ENCODE peak calls at places on chromosomes 6 and 20, in ten cellular contexts. O is astrocyte of the cerebellum, S is GM12865, H is endothelial cell, D is iPS-NIHi11, E is type B pancreatic cell, M is skeletal muscle cell, F is heart left ventricle, X is pancreas, Z is upper lobe of right lung. A is an unnamed sample.

GRCh38 chr6:108163267-108163643 is 2.6 kb upstream of the NR2E1 start:
- DNase-seq in O (no peak), S (no peak), H (no peak), D (no peak), E (no peak), M (no peak), F (no peak), X (no peak), Z (no peak), A (no peak)

GRCh38 chr6:144219056-144219685 is 66.0 kb upstream of the UTRN start:
- DNase-seq in O (peak; percentile 31), S (peak; percentile 65), H (no peak), D (peak; percentile 36), E (no peak), M (peak; percentile 23), F (no peak), X (no peak), Z (no peak), A (peak; percentile 58)

GRCh38 chr6:52152692-52153091 is 33.5 kb upstream of the IL17A start:
- DNase-seq in O (no peak), S (no peak), H (no peak), D (peak; percentile 33), E (no peak), M (no peak), F (no peak), X (no peak), Z (no peak), A (no peak)

GRCh38 chr20:57498425-57499400 is 26.2 kb downstream of the CTCFL start:
- DNase-seq in O (no peak), S (peak; percentile 70), H (peak; percentile 51), D (no peak), E (no peak), M (peak; percentile 3), F (no peak), X (no peak), Z (no peak), A (no peak)

GRCh38 chr6:107830060-107830459 is 5.9 kb upstream of the SCML4 start:
- DNase-seq in O (no peak), S (no peak), H (no peak), D (no peak), E (no peak), M (no peak), F (no peak), X (no peak), Z (no peak), A (no peak)

GRCh38 chr6:129774697-129775447 is 64.9 kb upstream of the ARHGAP18 start:
- DNase-seq in O (peak; percentile 69), S (peak; percentile 69), H (peak; percentile 81), D (peak; percentile 77), E (peak; percentile 72), M (no peak), F (peak; percentile 69), X (peak; percentile 72), Z (peak; percentile 70), A (peak; percentile 34)

GRCh38 chr6:27188206-27188884 is 59.2 kb upstream of the PRSS16 start:
- DNase-seq in O (peak; percentile 59), S (peak; percentile 82), H (peak; percentile 55), D (peak; percentile 74), E (no peak), M (no peak), F (peak; percentile 28), X (peak; percentile 53), Z (peak; percentile 77), A (peak; percentile 70)

GRCh38 chr6:118750143-118750542 is 98.8 kb upstream of the CEP85L start:
- DNase-seq in O (no peak), S (peak; percentile 6), H (no peak), D (no peak), E (no peak), M (no peak), F (no peak), X (no peak), Z (no peak), A (no peak)

GRCh38 chr20:14067631-14068030 is 72.3 kb downstream of the MACROD2 start:
- DNase-seq in O (no peak), S (no peak), H (no peak), D (no peak), E (no peak), M (no peak), F (no peak), X (no peak), Z (no peak), A (no peak)

GRCh38 chr20:32839227-32839981 is 19.3 kb upstream of the EFCAB8 start:
- DNase-seq in O (no peak), S (peak; percentile 29), H (no peak), D (no peak), E (no peak), M (no peak), F (no peak), X (no peak), Z (no peak), A (no peak)

GRCh38 chr6:90078513-90079289 is 184.4 kb downstream of the GJA10 start:
- DNase-seq in O (no peak), S (no peak), H (no peak), D (no peak), E (no peak), M (no peak), F (no peak), X (no peak), Z (no peak), A (no peak)

GRCh38 chr20:5910192-5910591 is 40.1 kb downstream of the TRMT6 start:
- DNase-seq in O (no peak), S (no peak), H (no peak), D (no peak), E (no peak), M (no peak), F (no peak), X (no peak), Z (no peak), A (no peak)

GRCh38 chr6:107629545-107630147 is 139.7 kb downstream of the SOBP start:
- DNase-seq in O (no peak), S (no peak), H (no peak), D (no peak), E (no peak), M (no peak), F (no peak), X (no peak), Z (no peak), A (no peak)

GRCh38 chr6:137764464-137764863 is 102.6 kb upstream of the TNFAIP3 start:
- DNase-seq in O (peak; percentile 6), S (no peak), H (no peak), D (no peak), E (no peak), M (peak; percentile 79), F (no peak), X (no peak), Z (no peak), A (no peak)

GRCh38 chr6:161104966-161105365 is 113.4 kb downstream of the MAP3K4 start:
- DNase-seq in O (no peak), S (no peak), H (no peak), D (no peak), E (no peak), M (no peak), F (no peak), X (no peak), Z (no peak), A (no peak)

GRCh38 chr6:121506761-121507754 is 71.6 kb downstream of the GJA1 start:
- DNase-seq in O (no peak), S (no peak), H (no peak), D (no peak), E (no peak), M (no peak), F (no peak), X (no peak), Z (no peak), A (no peak)

GRCh38 chr6:159973951-159974350 is 5.1 kb downstream of the IGF2R start:
- DNase-seq in O (no peak), S (peak; percentile 64), H (no peak), D (no peak), E (no peak), M (peak; percentile 82), F (no peak), X (no peak), Z (no peak), A (no peak)

GRCh38 chr6:73713426-73714147 is 17.6 kb downstream of the CD109 start:
- DNase-seq in O (no peak), S (no peak), H (no peak), D (no peak), E (no peak), M (no peak), F (no peak), X (no peak), Z (no peak), A (no peak)

GRCh38 chr6:16950825-16951495 is 150.9 kb upstream of the STMND1 start:
- DNase-seq in O (no peak), S (no peak), H (no peak), D (no peak), E (no peak), M (no peak), F (no peak), X (no peak), Z (no peak), A (no peak)

GRCh38 chr20:41006126-41006935 is 22.3 kb upstream of the TOP1 start:
- DNase-seq in O (no peak), S (no peak), H (no peak), D (no peak), E (no peak), M (no peak), F (no peak), X (no peak), Z (no peak), A (no peak)

GRCh38 chr6:56416247-56416646 is 168.9 kb upstream of the COL21A1 start:
- DNase-seq in O (peak; percentile 39), S (no peak), H (no peak), D (no peak), E (no peak), M (no peak), F (no peak), X (no peak), Z (no peak), A (no peak)

GRCh38 chr6:44462335-44462734 is 74.8 kb downstream of the CDC5L start:
- DNase-seq in O (no peak), S (no peak), H (no peak), D (no peak), E (no peak), M (no peak), F (no peak), X (no peak), Z (no peak), A (no peak)

GRCh38 chr20:59006864-59007757 is at the start of gene CTSZ:
- DNase-seq in O (no peak), S (peak; percentile 80), H (peak; percentile 60), D (peak; percentile 96), E (no peak), M (no peak), F (peak; percentile 82), X (peak; percentile 41), Z (peak; percentile 91), A (peak; percentile 83)

GRCh38 chr6:158605266-158605878 is 39.2 kb downstream of the DYNLT1 start:
- DNase-seq in O (peak; percentile 67), S (peak; percentile 68), H (peak; percentile 79), D (peak; percentile 82), E (peak; percentile 73), M (peak; percentile 23), F (no peak), X (peak; percentile 63), Z (no peak), A (peak; percentile 72)

GRCh38 chr20:24211972-24212371 is 223.4 kb upstream of the GGTLC1 start:
- DNase-seq in O (no peak), S (no peak), H (no peak), D (no peak), E (no peak), M (no peak), F (no peak), X (no peak), Z (no peak), A (no peak)

GRCh38 chr20:49892260-49893216 is 22.8 kb downstream of the SPATA2 start:
- DNase-seq in O (no peak), S (no peak), H (no peak), D (no peak), E (no peak), M (no peak), F (peak; percentile 62), X (no peak), Z (no peak), A (no peak)

GRCh38 chr6:136728033-136728939 is 64.0 kb downstream of the MAP3K5 start:
- DNase-seq in O (no peak), S (no peak), H (no peak), D (no peak), E (no peak), M (no peak), F (no peak), X (no peak), Z (no peak), A (no peak)

GRCh38 chr6:93182933-93183479 is 236.4 kb downstream of the EPHA7 start:
- DNase-seq in O (no peak), S (no peak), H (no peak), D (no peak), E (no peak), M (no peak), F (no peak), X (no peak), Z (no peak), A (no peak)

A was measured in GM10248.